ENCODE peak calls at places on chromosomes 11 and 22, in four cellular contexts. One of them, this sample, is unnamed.

GRCh38 chr11:94519478-94520084 is 7.3 kb downstream of the C11orf97 start:
- DNase-seq in nephron progenitor cell: no peak
- DNase-seq in mammary epithelial cell: no peak
- DNase-seq in transverse colon: no peak
- DNase-seq in this sample: peak; percentile 40

GRCh38 chr11:44592125-44592643 is 26.7 kb downstream of the CD82 start:
- DNase-seq in nephron progenitor cell: no peak
- DNase-seq in mammary epithelial cell: peak; percentile 21
- DNase-seq in transverse colon: peak; percentile 31
- DNase-seq in this sample: peak; percentile 65

GRCh38 chr11:12968101-12968500 is 41.0 kb upstream of the RASSF10 start:
- DNase-seq in nephron progenitor cell: no peak
- DNase-seq in mammary epithelial cell: peak; percentile 73
- DNase-seq in transverse colon: no peak
- DNase-seq in this sample: no peak

GRCh38 chr11:130671801-130672700 is 223.6 kb downstream of the ADAMTS15 start:
- DNase-seq in nephron progenitor cell: peak; percentile 41
- DNase-seq in mammary epithelial cell: peak; percentile 61
- DNase-seq in transverse colon: peak; percentile 49
- DNase-seq in this sample: peak; percentile 1

GRCh38 chr22:19782533-19782932 is 22.0 kb downstream of the TBX1 start:
- DNase-seq in nephron progenitor cell: no peak
- DNase-seq in mammary epithelial cell: no peak
- DNase-seq in transverse colon: no peak
- DNase-seq in this sample: no peak

GRCh38 chr22:31556627-31557203 is 60.4 kb downstream of the SFI1 start:
- DNase-seq in nephron progenitor cell: no peak
- DNase-seq in mammary epithelial cell: peak; percentile 11
- DNase-seq in transverse colon: no peak
- DNase-seq in this sample: peak; percentile 47

GRCh38 chr11:34065505-34066203 is 14.1 kb downstream of the CAPRIN1 start:
- DNase-seq in nephron progenitor cell: no peak
- DNase-seq in mammary epithelial cell: peak; percentile 37
- DNase-seq in transverse colon: no peak
- DNase-seq in this sample: no peak

GRCh38 chr11:66012946-66013761 is 1.3 kb downstream of the CST6 start:
- DNase-seq in nephron progenitor cell: no peak
- DNase-seq in mammary epithelial cell: peak; percentile 58
- DNase-seq in transverse colon: no peak
- DNase-seq in this sample: no peak

GRCh38 chr11:21710791-21711190 is 482.1 kb upstream of the ANO5 start:
- DNase-seq in nephron progenitor cell: no peak
- DNase-seq in mammary epithelial cell: peak; percentile 9
- DNase-seq in transverse colon: no peak
- DNase-seq in this sample: peak; percentile 5

GRCh38 chr22:49297286-49297870 is 530.3 kb downstream of the BRD1 start:
- DNase-seq in nephron progenitor cell: no peak
- DNase-seq in mammary epithelial cell: no peak
- DNase-seq in transverse colon: no peak
- DNase-seq in this sample: no peak

GRCh38 chr22:49298834-49299750 is 528.6 kb downstream of the BRD1 start:
- DNase-seq in nephron progenitor cell: no peak
- DNase-seq in mammary epithelial cell: no peak
- DNase-seq in transverse colon: no peak
- DNase-seq in this sample: no peak

GRCh38 chr22:49296561-49296960 is 531.1 kb downstream of the BRD1 start:
- DNase-seq in nephron progenitor cell: no peak
- DNase-seq in mammary epithelial cell: no peak
- DNase-seq in transverse colon: no peak
- DNase-seq in this sample: no peak

GRCh38 chr22:49299821-49300231 is 527.8 kb downstream of the BRD1 start:
- DNase-seq in nephron progenitor cell: no peak
- DNase-seq in mammary epithelial cell: no peak
- DNase-seq in transverse colon: no peak
- DNase-seq in this sample: no peak

DNA sequence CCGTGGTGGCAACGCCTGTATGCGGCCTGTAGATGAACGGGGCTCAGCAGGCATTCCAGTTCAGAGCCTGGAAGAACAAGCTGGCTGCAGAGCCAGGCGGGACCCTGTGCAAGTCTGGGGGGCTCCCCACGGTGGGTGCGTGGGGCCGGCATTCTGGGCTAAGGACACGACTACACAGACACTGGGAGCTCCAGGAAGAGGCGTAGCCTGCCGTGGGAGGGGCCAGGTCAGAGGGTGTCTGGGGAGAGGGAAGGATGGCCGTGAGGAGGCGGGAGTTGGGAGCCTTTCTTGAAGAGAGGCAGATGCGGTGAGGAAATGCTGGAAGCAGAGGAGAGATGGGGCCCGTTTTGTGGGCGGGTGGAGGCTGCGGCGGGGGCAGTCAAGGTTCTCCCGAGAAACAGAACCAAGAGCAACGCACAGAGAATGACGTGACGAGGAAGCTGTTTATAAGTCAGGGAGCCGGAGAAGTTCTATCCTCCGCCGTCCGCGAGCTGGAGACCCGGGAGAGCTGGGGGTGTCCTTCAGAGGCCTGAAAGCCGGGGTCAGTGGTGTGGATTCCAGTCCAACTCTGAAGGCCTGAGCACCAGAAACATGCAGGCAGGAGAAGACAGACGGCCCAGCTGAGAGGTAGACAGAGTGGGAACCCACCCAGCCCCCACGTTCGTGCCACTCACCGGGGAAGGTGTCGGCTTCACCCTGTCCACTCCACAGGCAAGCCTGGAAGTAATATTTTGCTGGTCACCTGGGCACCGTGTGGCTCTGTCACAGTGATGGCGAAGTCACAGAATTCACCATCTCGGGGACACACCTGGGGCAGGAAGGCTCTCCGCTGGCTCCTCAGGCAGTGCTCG is 529.6 kb downstream of the BRD1 start:
- DNase-seq in nephron progenitor cell: no peak
- DNase-seq in mammary epithelial cell: no peak
- DNase-seq in transverse colon: no peak
- DNase-seq in this sample: no peak
- TF ChIP-seq CTCF in nephron progenitor cell: no peak
- TF ChIP-seq CTCF in mammary epithelial cell: no peak
- TF ChIP-seq CTCF in transverse colon: no peak
- TF ChIP-seq CTCF in this sample: no peak

DNA sequence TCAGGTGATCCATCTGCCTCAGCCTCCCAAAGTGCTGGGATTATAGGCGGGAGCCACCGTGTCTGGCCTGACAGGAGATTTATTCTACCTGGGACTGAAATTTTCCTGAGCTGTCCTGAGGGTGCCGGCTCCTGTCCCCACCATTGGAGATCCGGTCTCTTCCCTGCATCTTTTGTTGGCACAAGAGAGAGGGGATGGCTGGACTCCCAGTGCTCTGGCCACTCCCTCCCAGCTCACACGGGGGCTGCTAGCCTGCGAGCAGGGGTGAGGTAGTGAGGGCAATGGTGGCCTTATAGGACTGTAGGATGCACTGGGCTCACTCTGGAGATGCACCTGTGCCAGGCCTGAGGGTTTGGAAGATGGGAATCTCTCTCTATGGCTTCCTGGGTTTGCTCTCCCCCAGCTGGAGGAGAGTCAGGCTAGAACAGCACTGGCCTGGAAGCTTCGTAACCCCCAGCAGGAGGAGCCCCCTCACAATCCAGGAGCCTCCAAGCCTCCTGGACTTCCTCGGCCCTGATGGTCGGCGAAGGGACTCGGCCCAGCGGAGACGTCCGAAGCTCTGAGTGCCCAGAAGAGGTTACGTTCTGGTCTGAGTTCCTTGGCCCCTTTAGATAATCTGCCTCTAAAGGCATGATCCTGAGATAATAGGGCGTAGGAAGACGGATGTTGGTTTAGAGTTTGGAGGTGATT is 106.4 kb downstream of the NECTIN1 start:
- DNase-seq in nephron progenitor cell: no peak
- DNase-seq in mammary epithelial cell: no peak
- DNase-seq in transverse colon: no peak
- DNase-seq in this sample: no peak
- TF ChIP-seq CTCF in nephron progenitor cell: no peak
- TF ChIP-seq CTCF in mammary epithelial cell: no peak
- TF ChIP-seq CTCF in transverse colon: no peak
- TF ChIP-seq CTCF in this sample: no peak

GRCh38 chr11:38300570-38300969 is 1702.5 kb upstream of the RAG2 start:
- DNase-seq in nephron progenitor cell: no peak
- DNase-seq in mammary epithelial cell: no peak
- DNase-seq in transverse colon: no peak
- DNase-seq in this sample: no peak

GRCh38 chr11:38302564-38302963 is 1704.5 kb upstream of the RAG2 start:
- DNase-seq in nephron progenitor cell: no peak
- DNase-seq in mammary epithelial cell: no peak
- DNase-seq in transverse colon: no peak
- DNase-seq in this sample: no peak

GRCh38 chr11:38296211-38296776 is 1698.3 kb upstream of the RAG2 start:
- DNase-seq in nephron progenitor cell: no peak
- DNase-seq in mammary epithelial cell: no peak
- DNase-seq in transverse colon: no peak
- DNase-seq in this sample: no peak

GRCh38 chr11:38297670-38298069 is 1699.6 kb upstream of the RAG2 start:
- DNase-seq in nephron progenitor cell: no peak
- DNase-seq in mammary epithelial cell: no peak
- DNase-seq in transverse colon: no peak
- DNase-seq in this sample: no peak
- TF ChIP-seq CTCF in nephron progenitor cell: no peak
- TF ChIP-seq CTCF in mammary epithelial cell: no peak
- TF ChIP-seq CTCF in transverse colon: no peak
- TF ChIP-seq CTCF in this sample: no peak

DNA sequence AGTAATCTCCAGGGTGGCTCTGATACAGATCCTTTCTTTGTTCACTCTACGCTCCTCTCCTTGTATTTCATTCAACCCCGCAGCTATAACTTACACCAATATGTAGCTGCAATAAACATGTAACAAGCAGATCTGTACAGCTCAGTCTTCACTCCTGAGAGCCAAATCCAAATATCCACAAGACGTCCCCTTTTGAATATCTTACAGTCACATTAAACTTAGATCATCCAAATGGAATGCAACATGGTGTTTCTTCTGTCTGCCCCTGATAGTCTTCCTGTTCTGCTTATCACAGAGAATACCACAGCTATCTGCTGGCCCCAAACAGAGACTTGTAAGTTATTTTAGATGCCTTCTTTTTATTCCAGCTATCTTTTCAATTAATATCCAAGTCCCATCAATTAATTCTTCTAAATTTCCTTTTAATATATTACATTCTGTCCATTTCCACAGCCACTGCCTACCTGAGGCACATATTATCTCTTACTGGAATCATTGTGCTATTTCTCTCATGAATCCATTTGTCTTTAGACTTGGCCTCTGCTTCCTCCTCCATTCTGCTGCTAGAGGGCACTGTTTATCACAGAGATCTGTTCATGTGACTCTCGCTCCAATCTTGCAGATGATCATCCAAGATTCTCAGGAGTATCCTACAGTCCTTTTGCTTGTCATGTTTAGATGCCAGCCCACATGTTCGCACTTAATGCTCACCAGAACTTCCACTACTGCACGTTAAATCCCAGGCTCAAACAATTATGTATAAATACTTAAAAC is 908.6 kb downstream of the NTM start:
- DNase-seq in nephron progenitor cell: no peak
- DNase-seq in mammary epithelial cell: peak; percentile 24
- DNase-seq in transverse colon: no peak
- DNase-seq in this sample: no peak
- TF ChIP-seq CTCF in nephron progenitor cell: peak; percentile 53
- TF ChIP-seq CTCF in mammary epithelial cell: peak; percentile 47
- TF ChIP-seq CTCF in transverse colon: peak; percentile 7
- TF ChIP-seq CTCF in this sample: no peak

DNA sequence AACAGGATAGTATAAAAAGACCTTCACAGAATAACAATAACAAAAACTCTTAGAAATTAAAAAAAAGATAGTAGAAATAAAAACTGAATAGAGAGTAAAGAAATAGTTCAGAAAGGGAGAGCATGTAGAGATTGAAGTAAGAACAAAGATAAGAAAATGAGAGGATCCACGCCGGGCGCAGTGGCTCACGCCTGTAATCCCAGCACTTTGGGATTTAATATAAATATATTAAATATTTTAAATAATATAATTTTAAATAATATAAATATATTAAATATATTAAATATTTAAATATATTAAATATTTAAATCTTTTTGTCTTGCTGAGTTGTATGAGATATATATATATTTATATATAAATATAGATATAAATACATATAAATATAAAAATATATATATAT is 11.0 kb downstream of the APOA4 start:
- DNase-seq in nephron progenitor cell: no peak
- DNase-seq in mammary epithelial cell: no peak
- DNase-seq in transverse colon: no peak
- DNase-seq in this sample: no peak
- TF ChIP-seq CTCF in nephron progenitor cell: no peak
- TF ChIP-seq CTCF in mammary epithelial cell: no peak
- TF ChIP-seq CTCF in transverse colon: no peak
- TF ChIP-seq CTCF in this sample: no peak

DNA sequence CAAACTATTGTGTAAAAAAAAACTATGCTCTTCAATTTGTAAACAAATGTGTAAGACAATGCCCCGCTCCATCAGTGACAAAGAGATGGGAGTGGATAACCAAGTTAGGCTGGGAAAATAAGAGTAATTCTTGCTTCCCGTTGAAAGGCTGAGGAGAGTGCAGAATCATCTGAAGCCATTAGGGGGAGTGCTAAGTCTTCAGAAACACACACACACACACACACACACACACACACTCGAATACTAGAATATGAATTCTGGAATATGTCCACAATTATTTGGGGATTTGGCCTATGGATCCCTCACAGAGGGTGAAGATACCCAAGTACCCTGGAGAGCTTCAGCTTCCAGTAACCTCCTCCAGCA is 27.8 kb upstream of the ROBO3 start:
- DNase-seq in nephron progenitor cell: no peak
- DNase-seq in mammary epithelial cell: peak; percentile 71
- DNase-seq in transverse colon: no peak
- DNase-seq in this sample: peak; percentile 80
- TF ChIP-seq CTCF in nephron progenitor cell: no peak
- TF ChIP-seq CTCF in mammary epithelial cell: peak; percentile 80
- TF ChIP-seq CTCF in transverse colon: no peak
- TF ChIP-seq CTCF in this sample: peak; percentile 26

GRCh38 chr22:29727248-29727551 is 7.4 kb downstream of the CABP7 start:
- DNase-seq in nephron progenitor cell: peak; percentile 77
- DNase-seq in mammary epithelial cell: no peak
- DNase-seq in transverse colon: peak; percentile 21
- DNase-seq in this sample: peak; percentile 31
- TF ChIP-seq CTCF in nephron progenitor cell: peak; percentile 55
- TF ChIP-seq CTCF in mammary epithelial cell: no peak
- TF ChIP-seq CTCF in transverse colon: peak; percentile 22
- TF ChIP-seq CTCF in this sample: peak; percentile 23

GRCh38 chr11:11514246-11514645 is 107.6 kb downstream of the GALNT18 start:
- DNase-seq in nephron progenitor cell: no peak
- DNase-seq in mammary epithelial cell: no peak
- DNase-seq in transverse colon: no peak
- DNase-seq in this sample: no peak

GRCh38 chr11:11521306-11522002 is 100.4 kb downstream of the GALNT18 start:
- DNase-seq in nephron progenitor cell: no peak
- DNase-seq in mammary epithelial cell: no peak
- DNase-seq in transverse colon: no peak
- DNase-seq in this sample: no peak

GRCh38 chr11:11524436-11525038 is 97.3 kb downstream of the GALNT18 start:
- DNase-seq in nephron progenitor cell: no peak
- DNase-seq in mammary epithelial cell: no peak
- DNase-seq in transverse colon: no peak
- DNase-seq in this sample: no peak

GRCh38 chr11:11520231-11521015 is 101.4 kb downstream of the GALNT18 start:
- DNase-seq in nephron progenitor cell: no peak
- DNase-seq in mammary epithelial cell: peak; percentile 52
- DNase-seq in transverse colon: no peak
- DNase-seq in this sample: no peak

GRCh38 chr11:11519184-11519583 is 102.6 kb downstream of the GALNT18 start:
- DNase-seq in nephron progenitor cell: no peak
- DNase-seq in mammary epithelial cell: no peak
- DNase-seq in transverse colon: no peak
- DNase-seq in this sample: peak; percentile 11
- TF ChIP-seq CTCF in nephron progenitor cell: no peak
- TF ChIP-seq CTCF in mammary epithelial cell: no peak
- TF ChIP-seq CTCF in transverse colon: no peak
- TF ChIP-seq CTCF in this sample: no peak

This sample was measured in MCF 10A.